ENCODE peak calls at places on chromosomes 3 and 15, in nine cellular contexts. J is ascending aorta; S is GM23248; P is PC-3; Y is cardiac muscle cell; V is breast epithelium; B is CD8-positive, alpha-beta memory T cell; Z is uterus; H is IMR-90. C is an unnamed sample.

GRCh38 chr15:22980189-22981136 is at the start of gene CYFIP1:
- DNase-seq in P (peak; percentile 91), B (peak; percentile 17), H (peak; percentile 83), Z (peak; percentile 85), J (peak; percentile 35), Y (peak; percentile 87), V (peak; percentile 83), S (peak; percentile 92), C (no peak)

GRCh38 chr3:120114981-120115380 is 20.7 kb upstream of the GSK3B start:
- DNase-seq in H (peak; percentile 76), Y (no peak), P (peak; percentile 57), Z (no peak), J (no peak), B (no peak), V (no peak), S (peak; percentile 41), C (no peak)

GRCh38 chr15:48647963-48648362 is 2.5 kb upstream of the FBN1 start:
- DNase-seq in Z (no peak), H (peak; percentile 56), S (peak; percentile 76), J (no peak), Y (peak; percentile 37), B (no peak), V (no peak), P (peak; percentile 28), C (no peak)

GRCh38 chr15:75647370-75648155 is at the start of gene SNX33:
- DNase-seq in V (peak; percentile 75), S (peak; percentile 96), P (peak; percentile 77), Z (peak; percentile 83), Y (peak; percentile 88), J (no peak), H (peak; percentile 89), B (peak; percentile 45), C (peak; percentile 54)

GRCh38 chr15:48570838-48571237 is 74.7 kb downstream of the FBN1 start:
- DNase-seq in P (no peak), V (no peak), Z (no peak), B (no peak), J (no peak), Y (no peak), S (no peak), H (no peak), C (no peak)

GRCh38 chr15:100788731-100789105 is 90.9 kb upstream of the ALDH1A3 start:
- DNase-seq in S (no peak), V (no peak), Y (no peak), P (no peak), B (no peak), J (no peak), Z (no peak), H (no peak), C (no peak)

GRCh38 chr3:161559177-161559998 is 62.8 kb downstream of the OTOL1 start:
- DNase-seq in S (peak; percentile 71), J (no peak), Y (peak; percentile 73), Z (no peak), B (no peak), V (no peak), P (peak; percentile 75), H (peak; percentile 9), C (no peak)

GRCh38 chr3:47022540-47023161 is 43.2 kb downstream of the NBEAL2 start:
- DNase-seq in B (no peak), Z (no peak), Y (peak; percentile 37), V (no peak), J (no peak), S (peak; percentile 40), H (peak; percentile 48), P (peak; percentile 45), C (no peak)

GRCh38 chr3:148208975-148209374 is 488.7 kb upstream of the AGTR1 start:
- DNase-seq in Z (no peak), B (no peak), V (no peak), H (no peak), P (peak; percentile 43), Y (no peak), S (peak; percentile 45), J (no peak), C (no peak)

GRCh38 chr3:190209533-190209932 is 88.8 kb upstream of the P3H2 start:
- DNase-seq in V (no peak), P (no peak), Z (no peak), H (no peak), J (no peak), Y (no peak), S (no peak), B (no peak), C (no peak)
- H3K4me1 ChIP-seq in V (no peaks in the 10 kb centered on the region), P (peaks cover 7% of the 10 kb centered on the region), Z (no peaks in the 10 kb centered on the region), H (no peaks in the 10 kb centered on the region), J (no peaks in the 10 kb centered on the region), Y (no peaks in the 10 kb centered on the region), S (peaks cover 11% of the 10 kb centered on the region), B (no peaks in the 10 kb centered on the region), C (no peaks in the 10 kb centered on the region)

DNA sequence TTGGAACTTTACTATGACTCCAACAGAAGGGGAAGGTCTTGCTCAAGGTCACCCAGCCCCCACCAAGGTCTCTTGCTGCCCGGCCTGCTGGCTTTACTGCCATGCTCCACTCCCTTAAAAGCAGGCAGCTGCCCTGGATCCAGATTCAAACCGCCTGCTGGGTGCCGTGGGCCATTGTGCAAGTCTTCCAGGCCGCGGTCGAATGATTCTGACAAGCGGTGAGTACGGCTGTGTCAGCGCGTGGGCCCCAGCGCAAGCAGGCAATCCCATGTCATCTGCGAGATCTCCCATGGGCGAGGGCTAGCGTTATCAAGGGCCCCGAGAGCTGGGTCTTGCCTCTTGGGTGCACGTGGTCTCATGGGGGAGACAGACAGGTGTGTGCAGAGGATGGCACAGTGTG is 37.6 kb downstream of the CORO2B start:
- DNase-seq in B (no peak), H (no peak), S (no peak), V (no peak), Z (no peak), J (no peak), Y (no peak), P (no peak), C (no peak)
- H3K4me1 ChIP-seq in B (no peaks in the 10 kb centered on the region), H (peaks cover 27% of the 10 kb centered on the region), S (peaks cover 30% of the 10 kb centered on the region), V (peaks cover 4% of the 10 kb centered on the region), Z (no peaks in the 10 kb centered on the region), J (peaks cover 12% of the 10 kb centered on the region), Y (peaks cover 17% of the 10 kb centered on the region), P (no peaks in the 10 kb centered on the region), C (no peaks in the 10 kb centered on the region)

DNA sequence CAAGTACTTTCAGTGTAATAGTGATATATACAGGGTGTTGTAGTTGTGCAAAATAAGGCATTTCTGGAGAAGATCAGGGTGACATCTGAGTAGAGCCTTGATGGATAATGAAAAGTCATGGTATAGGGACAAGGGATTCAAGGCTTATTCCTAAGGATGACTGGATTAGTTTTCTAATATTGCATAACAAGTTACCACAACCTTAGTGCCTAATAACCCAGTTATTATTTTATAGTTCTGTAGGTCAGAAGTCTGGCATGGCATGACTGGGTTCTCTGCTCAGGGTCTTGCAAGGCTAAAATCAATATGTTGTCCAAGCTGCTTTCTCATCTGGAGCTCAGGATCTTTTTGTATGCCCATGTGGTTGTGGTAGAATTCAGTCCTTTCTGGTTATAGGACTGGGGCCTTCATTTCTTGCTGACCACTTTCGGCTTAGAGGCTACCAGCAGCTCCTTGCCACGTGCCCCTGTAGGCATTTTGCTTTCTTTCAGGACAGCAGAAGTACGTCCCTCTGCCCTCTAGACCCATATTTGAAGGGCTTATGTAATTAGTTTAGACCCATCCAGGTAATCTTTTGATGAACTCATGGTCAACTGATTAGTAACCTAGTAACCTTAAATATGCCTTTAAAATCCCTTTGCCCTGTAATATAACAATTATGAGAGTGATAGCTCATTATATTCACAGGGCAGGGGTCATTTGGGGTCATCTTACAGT is 73.2 kb upstream of the LRRFIP2 start:
- DNase-seq in H (no peak), V (no peak), B (no peak), Z (no peak), J (no peak), Y (no peak), P (no peak), S (no peak), C (no peak)
- H3K4me1 ChIP-seq in H (peaks cover 17% of the 10 kb centered on the region), V (no peaks in the 10 kb centered on the region), B (peaks cover 59% of the 10 kb centered on the region), Z (peaks cover 5% of the 10 kb centered on the region), J (peaks cover 29% of the 10 kb centered on the region), Y (peaks cover 17% of the 10 kb centered on the region), P (peaks cover 53% of the 10 kb centered on the region), S (peaks cover 38% of the 10 kb centered on the region), C (peaks cover 59% of the 10 kb centered on the region)

DNA sequence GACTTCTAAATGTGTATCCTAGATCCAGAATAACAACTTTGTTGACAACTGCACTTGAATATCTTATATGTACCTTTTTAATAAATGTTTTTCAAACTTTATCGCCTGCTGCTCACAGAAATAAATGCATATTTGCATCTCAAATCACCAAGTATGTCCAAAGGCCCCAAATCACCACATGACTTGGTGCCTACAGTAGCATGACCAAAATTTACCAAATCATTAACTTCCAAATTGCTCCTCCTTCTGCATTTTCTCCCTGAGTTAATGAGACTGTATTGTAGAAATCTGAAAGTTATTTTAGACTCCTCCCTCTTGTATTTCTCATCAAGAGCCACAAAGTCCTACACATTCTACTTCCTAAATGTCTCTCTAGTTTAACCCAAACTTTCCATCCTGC is 635.5 kb upstream of the NAALADL2 start:
- DNase-seq in V (no peak), H (no peak), Z (no peak), Y (no peak), B (no peak), J (no peak), S (no peak), P (no peak), C (no peak)
- H3K4me1 ChIP-seq in V (no peaks in the 10 kb centered on the region), H (peaks cover 1% of the 10 kb centered on the region), Z (no peaks in the 10 kb centered on the region), Y (peaks cover 19% of the 10 kb centered on the region), B (no peaks in the 10 kb centered on the region), J (peaks cover 2% of the 10 kb centered on the region), S (no peaks in the 10 kb centered on the region), P (peaks cover 1% of the 10 kb centered on the region), C (no peaks in the 10 kb centered on the region)

C was measured in CD4-positive, CD25-positive, alpha-beta regulatory T cell.